ENCODE peak calls at places on chromosomes 16 and 17, in ten cellular contexts. U is H1, Z is amniotic epithelial cell, X is breast epithelium, A is T-helper 1 cell, W is SW480, N is tibial nerve, S is kidney glomerular epithelial cell, E is cardiac muscle cell, J is GM10248. D is an unnamed sample.

GRCh38 chr16:73031155-73031866 is 16.6 kb downstream of the ZFHX3 start:
- DNase-seq in Z (no peak), S (no peak), X (no peak), N (no peak), E (no peak), U (no peak), W (no peak), A (no peak), J (no peak), D (no peak)

GRCh38 chr17:70107441-70107840 is 32.4 kb downstream of the KCNJ16 start:
- DNase-seq in U (no peak), N (no peak), A (no peak), X (no peak), J (no peak), E (no peak), Z (no peak), W (no peak), S (no peak), D (no peak)

GRCh38 chr16:86771506-86772230 is 193.3 kb downstream of the FOXL1 start:
- DNase-seq in S (no peak), A (no peak), X (no peak), N (no peak), E (no peak), W (no peak), Z (no peak), U (no peak), J (no peak), D (no peak)

GRCh38 chr17:48930435-48930873 is 14.2 kb downstream of the SNF8 start:
- DNase-seq in J (no peak), N (no peak), S (no peak), Z (no peak), U (no peak), W (no peak), X (no peak), E (no peak), A (no peak), D (no peak)

GRCh38 chr17:282000-282911 is 70.4 kb downstream of the RPH3AL start:
- DNase-seq in J (no peak), W (no peak), E (no peak), X (no peak), N (no peak), A (no peak), Z (no peak), U (no peak), S (no peak), D (peak)

GRCh38 chr16:81204794-81205680 is 33.5 kb upstream of the BCO1 start:
- DNase-seq in U (peak), N (no peak), W (peak), X (no peak), S (peak), Z (peak), E (peak), J (peak), A (no peak), D (peak)

GRCh38 chr16:82414476-82414875 is 212.3 kb upstream of the CDH13 start:
- DNase-seq in A (no peak), N (no peak), J (no peak), W (no peak), X (no peak), U (no peak), E (no peak), Z (no peak), S (no peak), D (no peak)

GRCh38 chr16:57824880-57825279 is 22.6 kb upstream of the KIFC3 start:
- DNase-seq in U (no peak), Z (no peak), A (no peak), S (peak), N (no peak), X (no peak), J (no peak), W (peak), E (no peak), D (no peak)

GRCh38 chr17:7204335-7204734 is 15.3 kb downstream of the DLG4 start:
- DNase-seq in J (no peak), E (no peak), N (no peak), X (no peak), W (no peak), U (no peak), A (no peak), S (no peak), Z (no peak), D (no peak)

GRCh38 chr17:30482555-30482954 is 5.3 kb downstream of the GOSR1 start:
- DNase-seq in J (no peak), W (no peak), N (no peak), S (no peak), Z (no peak), A (no peak), U (no peak), X (no peak), E (no peak), D (no peak)

D was measured in HuH-7.5.